ENCODE peak calls at places on chromosomes 4 and X, in eight cellular contexts. One of them, this sample, is unnamed.

GRCh38 chr4:141587897-141588296 is 48.5 kb upstream of the IL15 start:
- DNase-seq in M059J: peak
- DNase-seq in COR-L47: no peak
- DNase-seq in RPMI8226: no peak
- DNase-seq in activated naive CD4-positive, alpha-beta T cell treated with anti-CD3 and anti-CD28 coated beads, Interleukin-2, amount 10 ng/mL, durations not matched to agents 7 days and 5 days: no peak
- DNase-seq in fibroblast of gingiva: no peak
- DNase-seq in endodermal cell: no peak
- DNase-seq in choroid plexus epithelial cell: peak
- DNase-seq in this sample: no peak

GRCh38 chr4:128308986-128309385 is 21.4 kb upstream of the PGRMC2 start:
- DNase-seq in M059J: no peak
- DNase-seq in COR-L47: no peak
- DNase-seq in RPMI8226: no peak
- DNase-seq in activated naive CD4-positive, alpha-beta T cell treated with anti-CD3 and anti-CD28 coated beads, Interleukin-2, amount 10 ng/mL, durations not matched to agents 7 days and 5 days: no peak
- DNase-seq in fibroblast of gingiva: peak
- DNase-seq in endodermal cell: no peak
- DNase-seq in choroid plexus epithelial cell: peak
- DNase-seq in this sample: no peak

GRCh38 chr4:146981651-146982050 is 36.0 kb upstream of the TTC29 start:
- DNase-seq in M059J: peak
- DNase-seq in COR-L47: no peak
- DNase-seq in RPMI8226: no peak
- DNase-seq in activated naive CD4-positive, alpha-beta T cell treated with anti-CD3 and anti-CD28 coated beads, Interleukin-2, amount 10 ng/mL, durations not matched to agents 7 days and 5 days: no peak
- DNase-seq in fibroblast of gingiva: no peak
- DNase-seq in endodermal cell: no peak
- DNase-seq in choroid plexus epithelial cell: peak
- DNase-seq in this sample: no peak

GRCh38 chrX:45900751-45901150 is 644.5 kb downstream of the ZNF674 start:
- DNase-seq in M059J: no peak
- DNase-seq in COR-L47: no peak
- DNase-seq in RPMI8226: no peak
- DNase-seq in activated naive CD4-positive, alpha-beta T cell treated with anti-CD3 and anti-CD28 coated beads, Interleukin-2, amount 10 ng/mL, durations not matched to agents 7 days and 5 days: no peak
- DNase-seq in fibroblast of gingiva: peak
- DNase-seq in endodermal cell: no peak
- DNase-seq in choroid plexus epithelial cell: peak
- DNase-seq in this sample: no peak

GRCh38 chr4:100483796-100484195 is 34.0 kb downstream of the EMCN start:
- DNase-seq in M059J: no peak
- DNase-seq in COR-L47: no peak
- DNase-seq in RPMI8226: no peak
- DNase-seq in activated naive CD4-positive, alpha-beta T cell treated with anti-CD3 and anti-CD28 coated beads, Interleukin-2, amount 10 ng/mL, durations not matched to agents 7 days and 5 days: no peak
- DNase-seq in fibroblast of gingiva: no peak
- DNase-seq in endodermal cell: no peak
- DNase-seq in choroid plexus epithelial cell: no peak
- DNase-seq in this sample: no peak

GRCh38 chr4:158450741-158451140 is 70.9 kb upstream of the RXFP1 start:
- DNase-seq in M059J: no peak
- DNase-seq in COR-L47: no peak
- DNase-seq in RPMI8226: no peak
- DNase-seq in activated naive CD4-positive, alpha-beta T cell treated with anti-CD3 and anti-CD28 coated beads, Interleukin-2, amount 10 ng/mL, durations not matched to agents 7 days and 5 days: no peak
- DNase-seq in fibroblast of gingiva: peak
- DNase-seq in endodermal cell: no peak
- DNase-seq in choroid plexus epithelial cell: no peak
- DNase-seq in this sample: no peak

GRCh38 chr4:140659935-140660710 is 91.4 kb upstream of the UCP1 start:
- DNase-seq in M059J: no peak
- DNase-seq in COR-L47: no peak
- DNase-seq in RPMI8226: no peak
- DNase-seq in activated naive CD4-positive, alpha-beta T cell treated with anti-CD3 and anti-CD28 coated beads, Interleukin-2, amount 10 ng/mL, durations not matched to agents 7 days and 5 days: no peak
- DNase-seq in fibroblast of gingiva: no peak
- DNase-seq in endodermal cell: no peak
- DNase-seq in choroid plexus epithelial cell: no peak
- DNase-seq in this sample: no peak

GRCh38 chr4:156941940-156942548 is 29.6 kb downstream of the PDGFC start:
- DNase-seq in M059J: peak
- DNase-seq in COR-L47: peak
- DNase-seq in RPMI8226: peak
- DNase-seq in activated naive CD4-positive, alpha-beta T cell treated with anti-CD3 and anti-CD28 coated beads, Interleukin-2, amount 10 ng/mL, durations not matched to agents 7 days and 5 days: no peak
- DNase-seq in fibroblast of gingiva: peak
- DNase-seq in endodermal cell: peak
- DNase-seq in choroid plexus epithelial cell: peak
- DNase-seq in this sample: peak

GRCh38 chr4:73896416-73896815 is 27.2 kb downstream of the CXCL1 start:
- DNase-seq in M059J: no peak
- DNase-seq in COR-L47: no peak
- DNase-seq in RPMI8226: no peak
- DNase-seq in activated naive CD4-positive, alpha-beta T cell treated with anti-CD3 and anti-CD28 coated beads, Interleukin-2, amount 10 ng/mL, durations not matched to agents 7 days and 5 days: no peak
- DNase-seq in fibroblast of gingiva: peak
- DNase-seq in endodermal cell: no peak
- DNase-seq in choroid plexus epithelial cell: no peak
- DNase-seq in this sample: no peak

GRCh38 chr4:109921384-109921808 is 8.7 kb downstream of the EGF start:
- DNase-seq in M059J: peak
- DNase-seq in COR-L47: no peak
- DNase-seq in RPMI8226: no peak
- DNase-seq in activated naive CD4-positive, alpha-beta T cell treated with anti-CD3 and anti-CD28 coated beads, Interleukin-2, amount 10 ng/mL, durations not matched to agents 7 days and 5 days: no peak
- DNase-seq in fibroblast of gingiva: peak
- DNase-seq in endodermal cell: peak
- DNase-seq in choroid plexus epithelial cell: peak
- DNase-seq in this sample: peak

GRCh38 chr4:163161536-163162205 is 5.0 kb downstream of the NAF1 start:
- DNase-seq in M059J: no peak
- DNase-seq in COR-L47: no peak
- DNase-seq in RPMI8226: no peak
- DNase-seq in activated naive CD4-positive, alpha-beta T cell treated with anti-CD3 and anti-CD28 coated beads, Interleukin-2, amount 10 ng/mL, durations not matched to agents 7 days and 5 days: no peak
- DNase-seq in fibroblast of gingiva: no peak
- DNase-seq in endodermal cell: no peak
- DNase-seq in choroid plexus epithelial cell: peak
- DNase-seq in this sample: peak

GRCh38 chr4:74534936-74535335 is 90.0 kb downstream of the AREG start:
- DNase-seq in M059J: no peak
- DNase-seq in COR-L47: no peak
- DNase-seq in RPMI8226: no peak
- DNase-seq in activated naive CD4-positive, alpha-beta T cell treated with anti-CD3 and anti-CD28 coated beads, Interleukin-2, amount 10 ng/mL, durations not matched to agents 7 days and 5 days: no peak
- DNase-seq in fibroblast of gingiva: peak
- DNase-seq in endodermal cell: no peak
- DNase-seq in choroid plexus epithelial cell: no peak
- DNase-seq in this sample: no peak

GRCh38 chrX:37926700-37927099 is 79.3 kb upstream of the DYNLT3 start:
- DNase-seq in M059J: peak
- DNase-seq in COR-L47: peak
- DNase-seq in RPMI8226: peak
- DNase-seq in activated naive CD4-positive, alpha-beta T cell treated with anti-CD3 and anti-CD28 coated beads, Interleukin-2, amount 10 ng/mL, durations not matched to agents 7 days and 5 days: no peak
- DNase-seq in fibroblast of gingiva: peak
- DNase-seq in endodermal cell: no peak
- DNase-seq in choroid plexus epithelial cell: peak
- DNase-seq in this sample: no peak

GRCh38 chrX:134711135-134711941 is 53.1 kb upstream of the PLAC1 start:
- DNase-seq in M059J: no peak
- DNase-seq in COR-L47: no peak
- DNase-seq in RPMI8226: no peak
- DNase-seq in activated naive CD4-positive, alpha-beta T cell treated with anti-CD3 and anti-CD28 coated beads, Interleukin-2, amount 10 ng/mL, durations not matched to agents 7 days and 5 days: no peak
- DNase-seq in fibroblast of gingiva: no peak
- DNase-seq in endodermal cell: no peak
- DNase-seq in choroid plexus epithelial cell: no peak
- DNase-seq in this sample: no peak

GRCh38 chr4:139085141-139085540 is 69.6 kb downstream of the NOCT start:
- DNase-seq in M059J: peak
- DNase-seq in COR-L47: no peak
- DNase-seq in RPMI8226: peak
- DNase-seq in activated naive CD4-positive, alpha-beta T cell treated with anti-CD3 and anti-CD28 coated beads, Interleukin-2, amount 10 ng/mL, durations not matched to agents 7 days and 5 days: no peak
- DNase-seq in fibroblast of gingiva: peak
- DNase-seq in endodermal cell: no peak
- DNase-seq in choroid plexus epithelial cell: peak
- DNase-seq in this sample: no peak

GRCh38 chrX:13742397-13743176 is 8.0 kb downstream of the OFD1 start:
- DNase-seq in M059J: no peak
- DNase-seq in COR-L47: no peak
- DNase-seq in RPMI8226: peak
- DNase-seq in activated naive CD4-positive, alpha-beta T cell treated with anti-CD3 and anti-CD28 coated beads, Interleukin-2, amount 10 ng/mL, durations not matched to agents 7 days and 5 days: peak
- DNase-seq in fibroblast of gingiva: peak
- DNase-seq in endodermal cell: no peak
- DNase-seq in choroid plexus epithelial cell: no peak
- DNase-seq in this sample: no peak

GRCh38 chr4:1674682-1675081 is 9.4 kb downstream of the FAM53A start:
- DNase-seq in M059J: no peak
- DNase-seq in COR-L47: no peak
- DNase-seq in RPMI8226: no peak
- DNase-seq in activated naive CD4-positive, alpha-beta T cell treated with anti-CD3 and anti-CD28 coated beads, Interleukin-2, amount 10 ng/mL, durations not matched to agents 7 days and 5 days: no peak
- DNase-seq in fibroblast of gingiva: no peak
- DNase-seq in endodermal cell: no peak
- DNase-seq in choroid plexus epithelial cell: peak
- DNase-seq in this sample: no peak

GRCh38 chr4:77052352-77052751 is 23.4 kb downstream of the CCNI start:
- DNase-seq in M059J: peak
- DNase-seq in COR-L47: peak
- DNase-seq in RPMI8226: peak
- DNase-seq in activated naive CD4-positive, alpha-beta T cell treated with anti-CD3 and anti-CD28 coated beads, Interleukin-2, amount 10 ng/mL, durations not matched to agents 7 days and 5 days: peak
- DNase-seq in fibroblast of gingiva: peak
- DNase-seq in endodermal cell: peak
- DNase-seq in choroid plexus epithelial cell: peak
- DNase-seq in this sample: no peak

GRCh38 chr4:2413821-2414610 is 4.4 kb downstream of the ZFYVE28 start:
- DNase-seq in M059J: peak
- DNase-seq in COR-L47: no peak
- DNase-seq in RPMI8226: peak
- DNase-seq in activated naive CD4-positive, alpha-beta T cell treated with anti-CD3 and anti-CD28 coated beads, Interleukin-2, amount 10 ng/mL, durations not matched to agents 7 days and 5 days: peak
- DNase-seq in fibroblast of gingiva: no peak
- DNase-seq in endodermal cell: peak
- DNase-seq in choroid plexus epithelial cell: no peak
- DNase-seq in this sample: no peak

GRCh38 chr4:3287271-3287971 is 5.4 kb upstream of the RGS12 start:
- DNase-seq in M059J: no peak
- DNase-seq in COR-L47: no peak
- DNase-seq in RPMI8226: no peak
- DNase-seq in activated naive CD4-positive, alpha-beta T cell treated with anti-CD3 and anti-CD28 coated beads, Interleukin-2, amount 10 ng/mL, durations not matched to agents 7 days and 5 days: no peak
- DNase-seq in fibroblast of gingiva: no peak
- DNase-seq in endodermal cell: no peak
- DNase-seq in choroid plexus epithelial cell: no peak
- DNase-seq in this sample: no peak

GRCh38 chrX:20968996-20969395 is 405.2 kb upstream of the CNKSR2 start:
- DNase-seq in M059J: peak
- DNase-seq in COR-L47: no peak
- DNase-seq in RPMI8226: no peak
- DNase-seq in activated naive CD4-positive, alpha-beta T cell treated with anti-CD3 and anti-CD28 coated beads, Interleukin-2, amount 10 ng/mL, durations not matched to agents 7 days and 5 days: no peak
- DNase-seq in fibroblast of gingiva: no peak
- DNase-seq in endodermal cell: no peak
- DNase-seq in choroid plexus epithelial cell: peak
- DNase-seq in this sample: peak

GRCh38 chr4:73599182-73599581 is 21.1 kb downstream of the RASSF6 start:
- DNase-seq in M059J: peak
- DNase-seq in COR-L47: no peak
- DNase-seq in RPMI8226: peak
- DNase-seq in activated naive CD4-positive, alpha-beta T cell treated with anti-CD3 and anti-CD28 coated beads, Interleukin-2, amount 10 ng/mL, durations not matched to agents 7 days and 5 days: no peak
- DNase-seq in fibroblast of gingiva: peak
- DNase-seq in endodermal cell: peak
- DNase-seq in choroid plexus epithelial cell: peak
- DNase-seq in this sample: peak

GRCh38 chrX:153333821-153334653 is at the start of gene ZNF275:
- DNase-seq in M059J: peak
- DNase-seq in COR-L47: peak
- DNase-seq in RPMI8226: peak
- DNase-seq in activated naive CD4-positive, alpha-beta T cell treated with anti-CD3 and anti-CD28 coated beads, Interleukin-2, amount 10 ng/mL, durations not matched to agents 7 days and 5 days: peak
- DNase-seq in fibroblast of gingiva: peak
- DNase-seq in endodermal cell: peak
- DNase-seq in choroid plexus epithelial cell: peak
- DNase-seq in this sample: peak

GRCh38 chr4:120053916-120054315 is 12.7 kb downstream of the MAD2L1 start:
- DNase-seq in M059J: no peak
- DNase-seq in COR-L47: no peak
- DNase-seq in RPMI8226: no peak
- DNase-seq in activated naive CD4-positive, alpha-beta T cell treated with anti-CD3 and anti-CD28 coated beads, Interleukin-2, amount 10 ng/mL, durations not matched to agents 7 days and 5 days: no peak
- DNase-seq in fibroblast of gingiva: no peak
- DNase-seq in endodermal cell: no peak
- DNase-seq in choroid plexus epithelial cell: no peak
- DNase-seq in this sample: no peak

GRCh38 chr4:169756971-169757574 is 671 bp downstream of the HPF1 start:
- DNase-seq in M059J: no peak
- DNase-seq in COR-L47: no peak
- DNase-seq in RPMI8226: peak
- DNase-seq in activated naive CD4-positive, alpha-beta T cell treated with anti-CD3 and anti-CD28 coated beads, Interleukin-2, amount 10 ng/mL, durations not matched to agents 7 days and 5 days: no peak
- DNase-seq in fibroblast of gingiva: no peak
- DNase-seq in endodermal cell: no peak
- DNase-seq in choroid plexus epithelial cell: no peak
- DNase-seq in this sample: no peak

GRCh38 chr4:187608001-187608421 is 387.6 kb upstream of the ZFP42 start:
- DNase-seq in M059J: peak
- DNase-seq in COR-L47: no peak
- DNase-seq in RPMI8226: no peak
- DNase-seq in activated naive CD4-positive, alpha-beta T cell treated with anti-CD3 and anti-CD28 coated beads, Interleukin-2, amount 10 ng/mL, durations not matched to agents 7 days and 5 days: no peak
- DNase-seq in fibroblast of gingiva: peak
- DNase-seq in endodermal cell: no peak
- DNase-seq in choroid plexus epithelial cell: peak
- DNase-seq in this sample: peak

GRCh38 chrX:15215366-15215765 is 54.5 kb downstream of the ASB9 start:
- DNase-seq in M059J: no peak
- DNase-seq in COR-L47: no peak
- DNase-seq in RPMI8226: no peak
- DNase-seq in activated naive CD4-positive, alpha-beta T cell treated with anti-CD3 and anti-CD28 coated beads, Interleukin-2, amount 10 ng/mL, durations not matched to agents 7 days and 5 days: no peak
- DNase-seq in fibroblast of gingiva: no peak
- DNase-seq in endodermal cell: no peak
- DNase-seq in choroid plexus epithelial cell: no peak
- DNase-seq in this sample: no peak

GRCh38 chrX:128781506-128781905 is 729.3 kb upstream of the ACTRT1 start:
- DNase-seq in M059J: peak
- DNase-seq in COR-L47: peak
- DNase-seq in RPMI8226: peak
- DNase-seq in activated naive CD4-positive, alpha-beta T cell treated with anti-CD3 and anti-CD28 coated beads, Interleukin-2, amount 10 ng/mL, durations not matched to agents 7 days and 5 days: peak
- DNase-seq in fibroblast of gingiva: no peak
- DNase-seq in endodermal cell: peak
- DNase-seq in choroid plexus epithelial cell: peak
- DNase-seq in this sample: no peak

GRCh38 chrX:135572436-135572835 is 52.0 kb downstream of the INTS6L start:
- DNase-seq in M059J: no peak
- DNase-seq in COR-L47: no peak
- DNase-seq in RPMI8226: no peak
- DNase-seq in activated naive CD4-positive, alpha-beta T cell treated with anti-CD3 and anti-CD28 coated beads, Interleukin-2, amount 10 ng/mL, durations not matched to agents 7 days and 5 days: no peak
- DNase-seq in fibroblast of gingiva: no peak
- DNase-seq in endodermal cell: no peak
- DNase-seq in choroid plexus epithelial cell: peak
- DNase-seq in this sample: no peak

GRCh38 chrX:45140812-45141211 is 59.9 kb downstream of the DIPK2B start:
- DNase-seq in M059J: no peak
- DNase-seq in COR-L47: no peak
- DNase-seq in RPMI8226: no peak
- DNase-seq in activated naive CD4-positive, alpha-beta T cell treated with anti-CD3 and anti-CD28 coated beads, Interleukin-2, amount 10 ng/mL, durations not matched to agents 7 days and 5 days: no peak
- DNase-seq in fibroblast of gingiva: no peak
- DNase-seq in endodermal cell: no peak
- DNase-seq in choroid plexus epithelial cell: no peak
- DNase-seq in this sample: no peak

GRCh38 chr4:99090511-99090910 is 1.9 kb upstream of the ADH5 start:
- DNase-seq in M059J: no peak
- DNase-seq in COR-L47: no peak
- DNase-seq in RPMI8226: no peak
- DNase-seq in activated naive CD4-positive, alpha-beta T cell treated with anti-CD3 and anti-CD28 coated beads, Interleukin-2, amount 10 ng/mL, durations not matched to agents 7 days and 5 days: no peak
- DNase-seq in fibroblast of gingiva: no peak
- DNase-seq in endodermal cell: no peak
- DNase-seq in choroid plexus epithelial cell: peak
- DNase-seq in this sample: no peak

GRCh38 chr4:4862665-4863482 is 3.4 kb downstream of the MSX1 start:
- DNase-seq in M059J: no peak
- DNase-seq in COR-L47: no peak
- DNase-seq in RPMI8226: no peak
- DNase-seq in activated naive CD4-positive, alpha-beta T cell treated with anti-CD3 and anti-CD28 coated beads, Interleukin-2, amount 10 ng/mL, durations not matched to agents 7 days and 5 days: no peak
- DNase-seq in fibroblast of gingiva: no peak
- DNase-seq in endodermal cell: peak
- DNase-seq in choroid plexus epithelial cell: no peak
- DNase-seq in this sample: no peak